ENCODE peak calls at places on chromosome 4, in seven cellular contexts. X, Z, M, U, E, H and Q are unnamed samples.

GRCh38 chr4:53592686-53593641 is 1.7 kb upstream of the LNX1 start:
- DNase-seq in M (peak), Z (no peak), X (peak), E (no peak), U (peak), H (no peak), Q (no peak)

GRCh38 chr4:19945979-19946380 is 305.7 kb upstream of the SLIT2 start:
- DNase-seq in X (no peak), U (peak), Z (peak), E (no peak), M (no peak), H (no peak), Q (no peak)

GRCh38 chr4:143700060-143700419 is 435 bp downstream of the FREM3 start:
- DNase-seq in Z (peak), E (peak), M (peak), U (peak), H (no peak), X (peak), Q (no peak)

GRCh38 chr4:53967971-53968370 is 96.4 kb downstream of the CHIC2 start:
- DNase-seq in Z (peak), E (no peak), X (no peak), H (no peak), U (no peak), M (no peak), Q (no peak)

GRCh38 chr4:6909970-6910339 is 329 bp downstream of the TBC1D14 start:
- DNase-seq in M (no peak), U (no peak), X (peak), H (no peak), Z (no peak), E (no peak), Q (no peak)

GRCh38 chr4:79121875-79122358 is 182.7 kb upstream of the PAQR3 start:
- DNase-seq in U (no peak), E (no peak), Z (no peak), M (no peak), X (peak), H (no peak), Q (peak)

GRCh38 chr4:15779336-15779735 is 1.2 kb downstream of the CD38 start:
- DNase-seq in M (peak), X (peak), H (no peak), E (no peak), Z (peak), U (peak), Q (no peak)

GRCh38 chr4:104693601-104694201 is 199.0 kb upstream of the CXXC4 start:
- DNase-seq in E (no peak), M (peak), Z (no peak), H (no peak), X (no peak), U (peak), Q (no peak)

GRCh38 chr4:113695328-113696169 is 66.0 kb downstream of the CAMK2D start:
- DNase-seq in E (no peak), X (no peak), U (peak), Z (no peak), M (no peak), H (no peak), Q (no peak)

GRCh38 chr4:1199556-1200331 is 27.4 kb upstream of the SPON2 start:
- DNase-seq in X (peak), H (no peak), Z (no peak), M (peak), E (no peak), U (no peak), Q (no peak)

GRCh38 chr4:74546020-74546419 is 101.1 kb downstream of the AREG start:
- DNase-seq in U (peak), M (no peak), X (no peak), Z (peak), E (no peak), H (no peak), Q (no peak)

GRCh38 chr4:71231753-71232420 is 106.9 kb upstream of the SLC4A4 start:
- DNase-seq in H (no peak), U (no peak), M (no peak), Z (peak), E (no peak), X (no peak), Q (no peak)

GRCh38 chr4:28225689-28226353 is 1365.2 kb downstream of the STIM2 start:
- DNase-seq in U (peak), M (no peak), H (no peak), Z (peak), X (no peak), E (no peak), Q (no peak)